ENCODE peak calls at places on chromosomes 2 and 18, in seven cellular contexts. One of them, this sample, is unnamed.
A peak's percentile ranks its signal among the peaks of the same experiment; 100 is the strongest.

GRCh38 chr2:238096311-238097011 is 3.7 kb upstream of the ESPNL start:
- DNase-seq in left lung: no peak
- DNase-seq in AG04450: no peak
- DNase-seq in heart right ventricle: no peak
- DNase-seq in aorta: no peak
- DNase-seq in psoas muscle: peak; percentile 42
- DNase-seq in bronchial epithelial cell: peak; percentile 15
- DNase-seq in this sample: no peak

GRCh38 chr2:207734264-207734635 is 22.8 kb downstream of the CCNYL1 start:
- DNase-seq in left lung: no peak
- DNase-seq in AG04450: no peak
- DNase-seq in heart right ventricle: no peak
- DNase-seq in aorta: no peak
- DNase-seq in psoas muscle: no peak
- DNase-seq in bronchial epithelial cell: peak; percentile 38
- DNase-seq in this sample: no peak

GRCh38 chr2:223841436-223842180 is 4.2 kb upstream of the AP1S3 start:
- DNase-seq in left lung: no peak
- DNase-seq in AG04450: no peak
- DNase-seq in heart right ventricle: no peak
- DNase-seq in aorta: no peak
- DNase-seq in psoas muscle: no peak
- DNase-seq in bronchial epithelial cell: no peak
- DNase-seq in this sample: no peak

GRCh38 chr2:158115202-158115783 is 13.6 kb downstream of the UPP2 start:
- DNase-seq in left lung: no peak
- DNase-seq in AG04450: no peak
- DNase-seq in heart right ventricle: no peak
- DNase-seq in aorta: no peak
- DNase-seq in psoas muscle: no peak
- DNase-seq in bronchial epithelial cell: peak; percentile 37
- DNase-seq in this sample: no peak

GRCh38 chr2:161239416-161240109 is 68.7 kb upstream of the PSMD14 start:
- DNase-seq in left lung: no peak
- DNase-seq in AG04450: no peak
- DNase-seq in heart right ventricle: no peak
- DNase-seq in aorta: peak; percentile 74
- DNase-seq in psoas muscle: peak; percentile 48
- DNase-seq in bronchial epithelial cell: no peak
- DNase-seq in this sample: no peak

GRCh38 chr2:10482460-10482859 is 34.3 kb upstream of the ODC1 start:
- DNase-seq in left lung: peak; percentile 4
- DNase-seq in AG04450: no peak
- DNase-seq in heart right ventricle: no peak
- DNase-seq in aorta: peak; percentile 16
- DNase-seq in psoas muscle: no peak
- DNase-seq in bronchial epithelial cell: no peak
- DNase-seq in this sample: no peak

GRCh38 chr2:3959372-3959771 is 256.0 kb downstream of the DCDC2C start:
- DNase-seq in left lung: no peak
- DNase-seq in AG04450: no peak
- DNase-seq in heart right ventricle: no peak
- DNase-seq in aorta: no peak
- DNase-seq in psoas muscle: no peak
- DNase-seq in bronchial epithelial cell: peak; percentile 23
- DNase-seq in this sample: peak; percentile 45

GRCh38 chr2:113894156-113894743 is 4.4 kb downstream of the ACTR3 start:
- DNase-seq in left lung: no peak
- DNase-seq in AG04450: peak; percentile 58
- DNase-seq in heart right ventricle: no peak
- DNase-seq in aorta: no peak
- DNase-seq in psoas muscle: no peak
- DNase-seq in bronchial epithelial cell: peak; percentile 91
- DNase-seq in this sample: no peak

GRCh38 chr18:50429207-50429948 is 54.5 kb downstream of the SKA1 start:
- DNase-seq in left lung: no peak
- DNase-seq in AG04450: no peak
- DNase-seq in heart right ventricle: no peak
- DNase-seq in aorta: no peak
- DNase-seq in psoas muscle: no peak
- DNase-seq in bronchial epithelial cell: peak; percentile 44
- DNase-seq in this sample: no peak

GRCh38 chr2:11187083-11187619 is 31.9 kb downstream of the SLC66A3 start:
- DNase-seq in left lung: no peak
- DNase-seq in AG04450: peak; percentile 27
- DNase-seq in heart right ventricle: no peak
- DNase-seq in aorta: no peak
- DNase-seq in psoas muscle: no peak
- DNase-seq in bronchial epithelial cell: peak; percentile 45
- DNase-seq in this sample: no peak

GRCh38 chr18:2955966-2956521 is 56.9 kb downstream of the LPIN2 start:
- DNase-seq in left lung: no peak
- DNase-seq in AG04450: no peak
- DNase-seq in heart right ventricle: no peak
- DNase-seq in aorta: no peak
- DNase-seq in psoas muscle: no peak
- DNase-seq in bronchial epithelial cell: no peak
- DNase-seq in this sample: no peak

GRCh38 chr18:5456577-5457466 is 87.0 kb downstream of the EPB41L3 start:
- DNase-seq in left lung: no peak
- DNase-seq in AG04450: no peak
- DNase-seq in heart right ventricle: no peak
- DNase-seq in aorta: peak; percentile 70
- DNase-seq in psoas muscle: no peak
- DNase-seq in bronchial epithelial cell: no peak
- DNase-seq in this sample: no peak
- H3K4me3 ChIP-seq in left lung: no peak overlapping the region
- H3K4me3 ChIP-seq in AG04450: no peak overlapping the region
- H3K4me3 ChIP-seq in heart right ventricle: no peak overlapping the region
- H3K4me3 ChIP-seq in aorta: no peak overlapping the region
- H3K4me3 ChIP-seq in psoas muscle: no peak overlapping the region
- H3K4me3 ChIP-seq in bronchial epithelial cell: no peak overlapping the region
- H3K4me3 ChIP-seq in this sample: no peak overlapping the region

GRCh38 chr2:20050712-20051517 is 513 bp downstream of the LAPTM4A start:
- DNase-seq in left lung: peak; percentile 62
- DNase-seq in AG04450: no peak
- DNase-seq in heart right ventricle: peak; percentile 61
- DNase-seq in aorta: no peak
- DNase-seq in psoas muscle: peak; percentile 67
- DNase-seq in bronchial epithelial cell: peak; percentile 43
- DNase-seq in this sample: no peak
- H3K27me3 ChIP-seq in left lung: no peaks in the 10 kb centered on the region
- H3K27me3 ChIP-seq in AG04450: no peaks in the 10 kb centered on the region
- H3K27me3 ChIP-seq in heart right ventricle: no peaks in the 10 kb centered on the region
- H3K27me3 ChIP-seq in aorta: no peaks in the 10 kb centered on the region
- H3K27me3 ChIP-seq in psoas muscle: no peaks in the 10 kb centered on the region
- H3K27me3 ChIP-seq in bronchial epithelial cell: no peaks in the 10 kb centered on the region
- H3K27me3 ChIP-seq in this sample: no peaks in the 10 kb centered on the region

GRCh38 chr2:214247531-214247930 is 163.3 kb upstream of the VWC2L start:
- DNase-seq in left lung: no peak
- DNase-seq in AG04450: no peak
- DNase-seq in heart right ventricle: no peak
- DNase-seq in aorta: no peak
- DNase-seq in psoas muscle: no peak
- DNase-seq in bronchial epithelial cell: no peak
- DNase-seq in this sample: no peak
- H3K4me3 ChIP-seq in left lung: no peak overlapping the region
- H3K4me3 ChIP-seq in AG04450: no peak overlapping the region
- H3K4me3 ChIP-seq in heart right ventricle: no peak overlapping the region
- H3K4me3 ChIP-seq in aorta: no peak overlapping the region
- H3K4me3 ChIP-seq in psoas muscle: no peak overlapping the region
- H3K4me3 ChIP-seq in bronchial epithelial cell: no peak overlapping the region
- H3K4me3 ChIP-seq in this sample: no peak overlapping the region

DNA sequence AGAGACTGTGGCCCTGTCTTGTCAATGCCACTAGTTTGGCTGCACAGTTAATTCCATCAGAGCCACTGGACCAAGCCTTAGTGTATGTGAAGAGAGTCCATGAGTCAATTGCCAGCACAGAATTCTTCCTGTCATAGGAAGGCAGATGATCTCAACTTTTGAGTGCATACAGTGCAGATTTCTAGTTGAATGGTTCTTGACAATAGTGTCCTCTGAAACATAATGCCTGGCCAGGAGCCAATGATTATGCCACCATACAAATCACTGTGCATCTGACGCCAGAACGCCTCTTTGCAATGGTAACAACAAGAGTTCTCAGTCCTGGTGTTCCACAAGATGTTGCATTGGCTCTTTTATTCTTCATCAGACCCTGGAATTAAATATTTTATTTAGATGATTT is 7.1 kb downstream of the NEUROD1 start:
- DNase-seq in left lung: no peak
- DNase-seq in AG04450: no peak
- DNase-seq in heart right ventricle: no peak
- DNase-seq in aorta: no peak
- DNase-seq in psoas muscle: no peak
- DNase-seq in bronchial epithelial cell: no peak
- DNase-seq in this sample: no peak
- H3K27me3 ChIP-seq in left lung: peaks cover 44% of the 10 kb centered on the region
- H3K27me3 ChIP-seq in AG04450: peaks cover 6% of the 10 kb centered on the region
- H3K27me3 ChIP-seq in heart right ventricle: peaks cover 10% of the 10 kb centered on the region
- H3K27me3 ChIP-seq in aorta: no peaks in the 10 kb centered on the region
- H3K27me3 ChIP-seq in psoas muscle: peaks cover 12% of the 10 kb centered on the region
- H3K27me3 ChIP-seq in bronchial epithelial cell: peaks cover 6% of the 10 kb centered on the region
- H3K27me3 ChIP-seq in this sample: peaks cover 7% of the 10 kb centered on the region

GRCh38 chr2:20350105-20350712 is 435 bp downstream of the PUM2 start:
- DNase-seq in left lung: no peak
- DNase-seq in AG04450: no peak
- DNase-seq in heart right ventricle: peak; percentile 57
- DNase-seq in aorta: no peak
- DNase-seq in psoas muscle: peak; percentile 74
- DNase-seq in bronchial epithelial cell: no peak
- DNase-seq in this sample: no peak

GRCh38 chr2:20350753-20351554 is at the start of gene PUM2:
- DNase-seq in left lung: peak; percentile 93
- DNase-seq in AG04450: peak; percentile 78
- DNase-seq in heart right ventricle: peak; percentile 92
- DNase-seq in aorta: peak; percentile 96
- DNase-seq in psoas muscle: peak; percentile 97
- DNase-seq in bronchial epithelial cell: peak; percentile 89
- DNase-seq in this sample: peak; percentile 90

GRCh38 chr2:20346565-20347127 is 4.0 kb downstream of the PUM2 start:
- DNase-seq in left lung: no peak
- DNase-seq in AG04450: no peak
- DNase-seq in heart right ventricle: no peak
- DNase-seq in aorta: no peak
- DNase-seq in psoas muscle: no peak
- DNase-seq in bronchial epithelial cell: no peak
- DNase-seq in this sample: no peak

GRCh38 chr2:20349457-20350034 is 1.1 kb downstream of the PUM2 start:
- DNase-seq in left lung: no peak
- DNase-seq in AG04450: no peak
- DNase-seq in heart right ventricle: no peak
- DNase-seq in aorta: no peak
- DNase-seq in psoas muscle: no peak
- DNase-seq in bronchial epithelial cell: peak; percentile 48
- DNase-seq in this sample: no peak

GRCh38 chr2:20348542-20348941 is 2.1 kb downstream of the PUM2 start:
- DNase-seq in left lung: no peak
- DNase-seq in AG04450: no peak
- DNase-seq in heart right ventricle: no peak
- DNase-seq in aorta: no peak
- DNase-seq in psoas muscle: no peak
- DNase-seq in bronchial epithelial cell: no peak
- DNase-seq in this sample: no peak
- H3K4me3 ChIP-seq in left lung: no peak overlapping the region
- H3K4me3 ChIP-seq in AG04450: peak overlapping the region; percentile 81
- H3K4me3 ChIP-seq in heart right ventricle: no peak overlapping the region
- H3K4me3 ChIP-seq in aorta: no peak overlapping the region
- H3K4me3 ChIP-seq in psoas muscle: peak overlapping the region; percentile 94
- H3K4me3 ChIP-seq in bronchial epithelial cell: peak overlapping the region; percentile 10
- H3K4me3 ChIP-seq in this sample: no peak overlapping the region

DNA sequence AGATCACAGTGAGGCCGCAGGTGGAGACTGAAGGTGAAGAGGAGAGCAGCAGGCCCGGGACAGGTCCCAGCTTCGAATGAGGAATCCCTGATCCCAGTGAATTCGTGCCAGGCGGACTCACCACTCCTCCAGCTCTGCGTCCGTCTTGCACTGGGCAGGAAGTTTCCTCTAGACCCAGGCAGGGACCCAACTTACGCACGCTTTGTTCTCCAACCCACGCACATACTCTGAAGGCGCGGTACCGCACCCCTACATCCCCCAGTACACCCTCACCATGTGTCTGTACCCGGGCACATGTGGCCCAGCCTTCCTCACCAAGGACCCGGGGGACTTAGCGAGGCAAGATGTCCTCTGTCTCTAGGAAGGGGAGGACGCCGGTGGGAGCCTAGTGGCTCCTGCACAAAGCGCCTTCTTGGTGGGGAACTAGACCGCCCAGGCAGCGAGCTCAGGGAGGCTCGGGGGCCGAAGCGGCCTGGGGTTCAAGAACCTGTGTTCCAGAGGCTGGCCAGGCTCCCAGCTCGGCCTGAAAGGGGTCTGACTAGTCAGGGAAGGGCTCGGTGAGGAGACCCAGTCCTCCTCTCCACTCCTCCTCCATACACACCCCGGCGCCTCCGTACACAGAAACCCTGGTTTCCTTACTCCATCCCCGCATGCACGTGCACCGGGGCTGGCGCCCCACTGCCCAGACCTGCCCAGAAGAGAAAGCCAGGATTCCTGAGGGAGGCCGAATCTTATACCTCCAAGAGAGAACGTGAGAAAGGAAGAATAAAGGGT is 38.3 kb upstream of the ATP6V1B1 start:
- DNase-seq in left lung: no peak
- DNase-seq in AG04450: no peak
- DNase-seq in heart right ventricle: no peak
- DNase-seq in aorta: no peak
- DNase-seq in psoas muscle: peak; percentile 49
- DNase-seq in bronchial epithelial cell: no peak
- DNase-seq in this sample: no peak
- H3K27me3 ChIP-seq in left lung: peaks cover 100% of the 10 kb centered on the region
- H3K27me3 ChIP-seq in AG04450: peaks cover 74% of the 10 kb centered on the region
- H3K27me3 ChIP-seq in heart right ventricle: peaks cover 87% of the 10 kb centered on the region
- H3K27me3 ChIP-seq in aorta: no peaks in the 10 kb centered on the region
- H3K27me3 ChIP-seq in psoas muscle: peaks cover 76% of the 10 kb centered on the region
- H3K27me3 ChIP-seq in bronchial epithelial cell: peaks cover 45% of the 10 kb centered on the region
- H3K27me3 ChIP-seq in this sample: peaks cover 95% of the 10 kb centered on the region

GRCh38 chr2:263022-263738 is 652 bp downstream of the SH3YL1 start:
- DNase-seq in left lung: no peak
- DNase-seq in AG04450: no peak
- DNase-seq in heart right ventricle: no peak
- DNase-seq in aorta: peak; percentile 76
- DNase-seq in psoas muscle: no peak
- DNase-seq in bronchial epithelial cell: no peak
- DNase-seq in this sample: no peak
- H3K4me3 ChIP-seq in left lung: peak overlapping the region; percentile 84
- H3K4me3 ChIP-seq in AG04450: peak overlapping the region; percentile 97
- H3K4me3 ChIP-seq in heart right ventricle: peak overlapping the region; percentile 97
- H3K4me3 ChIP-seq in aorta: no peak overlapping the region
- H3K4me3 ChIP-seq in psoas muscle: peak overlapping the region; percentile 91
- H3K4me3 ChIP-seq in bronchial epithelial cell: peak overlapping the region; percentile 98
- H3K4me3 ChIP-seq in this sample: peak overlapping the region; percentile 49

GRCh38 chr2:206259615-206260426 is 14.6 kb upstream of the ZDBF2 start:
- DNase-seq in left lung: no peak
- DNase-seq in AG04450: no peak
- DNase-seq in heart right ventricle: no peak
- DNase-seq in aorta: no peak
- DNase-seq in psoas muscle: no peak
- DNase-seq in bronchial epithelial cell: no peak
- DNase-seq in this sample: no peak
- H3K27me3 ChIP-seq in left lung: peaks cover 100% of the 10 kb centered on the region
- H3K27me3 ChIP-seq in AG04450: peaks cover 60% of the 10 kb centered on the region
- H3K27me3 ChIP-seq in heart right ventricle: peaks cover 92% of the 10 kb centered on the region
- H3K27me3 ChIP-seq in aorta: no peaks in the 10 kb centered on the region
- H3K27me3 ChIP-seq in psoas muscle: peaks cover 90% of the 10 kb centered on the region
- H3K27me3 ChIP-seq in bronchial epithelial cell: peaks cover 50% of the 10 kb centered on the region
- H3K27me3 ChIP-seq in this sample: peaks cover 83% of the 10 kb centered on the region

GRCh38 chr18:78242307-78242643 is 737.3 kb upstream of the SALL3 start:
- DNase-seq in left lung: peak; percentile 47
- DNase-seq in AG04450: no peak
- DNase-seq in heart right ventricle: peak; percentile 41
- DNase-seq in aorta: no peak
- DNase-seq in psoas muscle: no peak
- DNase-seq in bronchial epithelial cell: peak; percentile 39
- DNase-seq in this sample: no peak
- H3K4me3 ChIP-seq in left lung: no peak overlapping the region
- H3K4me3 ChIP-seq in AG04450: no peak overlapping the region
- H3K4me3 ChIP-seq in heart right ventricle: no peak overlapping the region
- H3K4me3 ChIP-seq in aorta: no peak overlapping the region
- H3K4me3 ChIP-seq in psoas muscle: no peak overlapping the region
- H3K4me3 ChIP-seq in bronchial epithelial cell: no peak overlapping the region
- H3K4me3 ChIP-seq in this sample: no peak overlapping the region

This sample was measured in iPS DF 6.9.